ENCODE peak calls at places on chromosome X, in eight cellular contexts. K, B, W, U, S, G, T and H are unnamed samples.
A peak's percentile ranks its signal among the peaks of the same experiment; 100 is the strongest.

GRCh38 chrX:110477593-110478228 is 119.1 kb downstream of the RTL9 start:
- DNase-seq in K (no peak), B (no peak), W (no peak), U (no peak), S (no peak), G (peak; percentile 2), T (no peak), H (no peak)

GRCh38 chrX:9775930-9776329 is 10.3 kb upstream of the GPR143 start:
- DNase-seq in K (no peak), B (no peak), W (no peak), U (no peak), S (no peak), G (peak; percentile 88), T (no peak), H (no peak)

GRCh38 chrX:134849390-134849789 is 141.4 kb upstream of the SMIM10 start:
- DNase-seq in K (no peak), B (peak; percentile 43), W (no peak), U (no peak), S (no peak), G (no peak), T (no peak), H (no peak)

GRCh38 chrX:31058284-31058683 is 13.6 kb downstream of the FTHL17 start:
- DNase-seq in K (no peak), B (no peak), W (no peak), U (no peak), S (no peak), G (no peak), T (no peak), H (no peak)

GRCh38 chrX:43655961-43656494 is at the start of gene MAOA:
- DNase-seq in K (no peak), B (peak; percentile 55), W (peak; percentile 88), U (no peak), S (peak; percentile 61), G (no peak), T (peak; percentile 59), H (no peak)

GRCh38 chrX:136457303-136457917 is 30.3 kb upstream of the BRS3 start:
- DNase-seq in K (no peak), B (no peak), W (peak; percentile 14), U (no peak), S (no peak), G (peak; percentile 32), T (no peak), H (no peak)

GRCh38 chrX:45300638-45301037 is 100.0 kb upstream of the DIPK2B start:
- DNase-seq in K (no peak), B (no peak), W (no peak), U (no peak), S (no peak), G (no peak), T (no peak), H (no peak)

GRCh38 chrX:139483721-139484120 is 46.8 kb upstream of the F9 start:
- DNase-seq in K (no peak), B (no peak), W (no peak), U (no peak), S (no peak), G (no peak), T (no peak), H (no peak)

GRCh38 chrX:17689971-17690409 is 47.3 kb upstream of the SCML1 start:
- DNase-seq in K (no peak), B (peak; percentile 72), W (peak; percentile 36), U (peak; percentile 23), S (peak; percentile 61), G (peak; percentile 52), T (peak; percentile 50), H (peak; percentile 53)

GRCh38 chrX:39377171-39377570 is 575.9 kb downstream of the MID1IP1 start:
- DNase-seq in K (no peak), B (no peak), W (peak; percentile 13), U (no peak), S (peak; percentile 16), G (no peak), T (no peak), H (no peak)

GRCh38 chrX:23902419-23902818 is 5.3 kb downstream of the APOO start:
- DNase-seq in K (no peak), B (peak; percentile 79), W (no peak), U (no peak), S (peak; percentile 53), G (peak; percentile 59), T (no peak), H (no peak)

GRCh38 chrX:124555036-124555595 is 208.8 kb downstream of the SH2D1A start:
- DNase-seq in K (no peak), B (peak; percentile 35), W (no peak), U (peak; percentile 39), S (no peak), G (no peak), T (no peak), H (no peak)

GRCh38 chrX:45191820-45192409 is 8.8 kb downstream of the DIPK2B start:
- DNase-seq in K (no peak), B (no peak), W (no peak), U (no peak), S (no peak), G (no peak), T (peak; percentile 27), H (no peak)

GRCh38 chrX:23668335-23668734 is 1.0 kb downstream of the PRDX4 start:
- DNase-seq in K (no peak), B (no peak), W (no peak), U (no peak), S (peak; percentile 11), G (peak; percentile 4), T (no peak), H (no peak)

GRCh38 chrX:123171781-123172180 is 12.3 kb upstream of the GRIA3 start:
- DNase-seq in K (no peak), B (peak; percentile 66), W (no peak), U (no peak), S (no peak), G (no peak), T (no peak), H (no peak)

GRCh38 chrX:40155617-40156471 is 58.1 kb upstream of the BCOR start:
- DNase-seq in K (no peak), B (no peak), W (no peak), U (no peak), S (peak; percentile 64), G (no peak), T (no peak), H (no peak)

GRCh38 chrX:121150217-121150616 is 102.8 kb downstream of the GLUD2 start:
- DNase-seq in K (no peak), B (no peak), W (no peak), U (no peak), S (no peak), G (no peak), T (no peak), H (no peak)

GRCh38 chrX:32877592-32877991 is 333.8 kb downstream of the DMD start:
- DNase-seq in K (no peak), B (peak; percentile 32), W (peak; percentile 23), U (no peak), S (no peak), G (no peak), T (no peak), H (no peak)

GRCh38 chrX:145843196-145843595 is 25.6 kb downstream of the SLITRK2 start:
- DNase-seq in K (no peak), B (no peak), W (no peak), U (no peak), S (no peak), G (no peak), T (no peak), H (no peak)

GRCh38 chrX:143633530-143634372 is 2.1 kb downstream of the SLITRK4 start:
- DNase-seq in K (no peak), B (no peak), W (no peak), U (no peak), S (no peak), G (no peak), T (peak; percentile 13), H (no peak)

GRCh38 chrX:140439455-140439854 is 65.4 kb downstream of the SOX3 start:
- DNase-seq in K (no peak), B (no peak), W (no peak), U (no peak), S (peak; percentile 5), G (no peak), T (no peak), H (peak; percentile 67)

GRCh38 chrX:97563531-97564133 is 679.9 kb downstream of the RPA4 start:
- DNase-seq in K (peak; percentile 56), B (peak; percentile 72), W (peak; percentile 12), U (peak; percentile 13), S (no peak), G (peak; percentile 74), T (peak; percentile 18), H (no peak)

GRCh38 chrX:135112096-135112729 is 8.1 kb downstream of the ETDB start:
- DNase-seq in K (peak; percentile 40), B (peak; percentile 53), W (no peak), U (no peak), S (peak; percentile 33), G (peak; percentile 51), T (no peak), H (no peak)

GRCh38 chrX:8726031-8726652 is 5.8 kb downstream of the ANOS1 start:
- DNase-seq in K (no peak), B (no peak), W (no peak), U (no peak), S (no peak), G (no peak), T (no peak), H (no peak)

GRCh38 chrX:7801706-7802105 is 41.3 kb upstream of the VCX start:
- DNase-seq in K (no peak), B (no peak), W (no peak), U (no peak), S (no peak), G (no peak), T (no peak), H (no peak)

GRCh38 chrX:51456814-51457213 is 39.6 kb downstream of the NUDT11 start:
- DNase-seq in K (no peak), B (peak; percentile 0), W (no peak), U (no peak), S (no peak), G (peak; percentile 3), T (no peak), H (no peak)
- TF ChIP-seq CTCF in K (no peak), B (no peak), W (no peak), U (no peak), S (no peak), G (no peak), T (no peak), H (no peak)

GRCh38 chrX:132171478-132171877 is 43.7 kb upstream of the FRMD7 start:
- DNase-seq in K (no peak), B (peak; percentile 10), W (no peak), U (no peak), S (no peak), G (peak; percentile 5), T (no peak), H (no peak)
- TF ChIP-seq CTCF in K (no peak), B (no peak), W (no peak), U (no peak), S (no peak), G (no peak), T (peak; percentile 15), H (no peak)

GRCh38 chrX:54920610-54921426 is at the start of gene TRO:
- DNase-seq in K (no peak), B (no peak), W (no peak), U (no peak), S (peak; percentile 49), G (no peak), T (no peak), H (no peak)
- TF ChIP-seq CTCF in K (no peak), B (peak; percentile 7), W (no peak), U (peak; percentile 47), S (peak; percentile 24), G (no peak), T (no peak), H (no peak)

DNA sequence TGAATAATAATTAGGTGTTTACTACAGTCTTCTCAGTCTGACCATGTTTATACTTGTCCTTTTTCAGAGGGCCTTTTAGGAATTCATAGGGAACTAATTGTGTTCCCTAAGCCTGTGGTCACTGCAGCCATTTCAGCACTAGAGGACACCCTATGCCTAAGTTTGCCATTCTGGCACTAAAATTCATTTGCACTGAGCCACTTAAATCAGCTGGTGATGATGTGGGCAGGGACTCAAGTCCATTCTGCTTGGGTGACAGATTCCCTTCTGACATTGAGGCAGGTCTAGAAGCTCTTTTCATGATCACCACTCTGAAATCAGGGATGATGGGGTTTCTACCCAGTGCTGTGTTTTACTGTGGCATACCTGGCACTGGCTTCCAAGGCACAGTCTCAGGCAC is 1178.9 kb upstream of the DIAPH2 start:
- DNase-seq in K (no peak), B (no peak), W (no peak), U (no peak), S (no peak), G (no peak), T (no peak), H (no peak)
- TF ChIP-seq CTCF in K (no peak), B (no peak), W (no peak), U (no peak), S (peak; percentile 5), G (no peak), T (no peak), H (no peak)